ENCODE peak calls at places on chromosomes 6 and 20, in seven cellular contexts. One of them, this sample, is unnamed.

GRCh38 chr6:138099832-138100231 is 7.4 kb downstream of the PERP start:
- DNase-seq in HepG2: no peak
- DNase-seq in HCT116: no peak
- DNase-seq in K562: no peak
- DNase-seq in SK-N-SH: no peak
- DNase-seq in GM12878: no peak
- DNase-seq in H1: no peak
- DNase-seq in this sample: no peak

GRCh38 chr6:7624781-7625710 is 35.0 kb downstream of the SNRNP48 start:
- DNase-seq in K562: no peak
- DNase-seq in SK-N-SH: no peak
- DNase-seq in GM12878: no peak
- DNase-seq in H1: no peak
- DNase-seq in HepG2: no peak
- DNase-seq in HCT116: no peak
- DNase-seq in this sample: no peak

GRCh38 chr6:43668151-43669028 is 19.2 kb downstream of the MRPS18A start:
- DNase-seq in H1: peak
- DNase-seq in HCT116: peak
- DNase-seq in SK-N-SH: peak
- DNase-seq in K562: peak
- DNase-seq in GM12878: peak
- DNase-seq in HepG2: peak
- DNase-seq in this sample: peak

GRCh38 chr20:5497556-5497955 is 180.8 kb upstream of the PROKR2 start:
- DNase-seq in SK-N-SH: no peak
- DNase-seq in H1: no peak
- DNase-seq in HCT116: no peak
- DNase-seq in GM12878: no peak
- DNase-seq in HepG2: no peak
- DNase-seq in K562: no peak
- DNase-seq in this sample: no peak

GRCh38 chr6:45780523-45780922 is 235.1 kb downstream of the CLIC5 start:
- DNase-seq in GM12878: no peak
- DNase-seq in K562: no peak
- DNase-seq in HCT116: no peak
- DNase-seq in SK-N-SH: no peak
- DNase-seq in HepG2: no peak
- DNase-seq in H1: no peak
- DNase-seq in this sample: no peak

GRCh38 chr6:75234126-75234865 is 9.3 kb downstream of the COX7A2 start:
- DNase-seq in K562: no peak
- DNase-seq in GM12878: no peak
- DNase-seq in SK-N-SH: no peak
- DNase-seq in HCT116: no peak
- DNase-seq in H1: no peak
- DNase-seq in HepG2: no peak
- DNase-seq in this sample: no peak

GRCh38 chr6:1724124-1724523 is 114.4 kb downstream of the FOXC1 start:
- DNase-seq in HepG2: no peak
- DNase-seq in H1: peak
- DNase-seq in HCT116: no peak
- DNase-seq in K562: no peak
- DNase-seq in GM12878: no peak
- DNase-seq in SK-N-SH: no peak
- DNase-seq in this sample: peak

GRCh38 chr6:8783191-8783590 is 347.8 kb upstream of the SLC35B3 start:
- DNase-seq in H1: no peak
- DNase-seq in HepG2: no peak
- DNase-seq in K562: no peak
- DNase-seq in SK-N-SH: no peak
- DNase-seq in GM12878: no peak
- DNase-seq in HCT116: no peak
- DNase-seq in this sample: no peak

GRCh38 chr6:14039038-14039437 is 78.5 kb upstream of the CD83 start:
- DNase-seq in HepG2: no peak
- DNase-seq in K562: peak
- DNase-seq in H1: no peak
- DNase-seq in GM12878: no peak
- DNase-seq in SK-N-SH: no peak
- DNase-seq in HCT116: no peak
- DNase-seq in this sample: no peak

GRCh38 chr20:1163105-1163504 is 21.7 kb downstream of the TMEM74B start:
- DNase-seq in HCT116: no peak
- DNase-seq in K562: no peak
- DNase-seq in H1: no peak
- DNase-seq in GM12878: no peak
- DNase-seq in SK-N-SH: no peak
- DNase-seq in HepG2: no peak
- DNase-seq in this sample: no peak

GRCh38 chr20:32458061-32458836 is 100.1 kb downstream of the ASXL1 start:
- DNase-seq in K562: no peak
- DNase-seq in HepG2: no peak
- DNase-seq in HCT116: no peak
- DNase-seq in H1: no peak
- DNase-seq in SK-N-SH: peak
- DNase-seq in GM12878: no peak
- DNase-seq in this sample: no peak

GRCh38 chr6:159107451-159108260 is 61.5 kb upstream of the FNDC1 start:
- DNase-seq in HCT116: no peak
- DNase-seq in HepG2: no peak
- DNase-seq in H1: no peak
- DNase-seq in K562: no peak
- DNase-seq in GM12878: no peak
- DNase-seq in SK-N-SH: no peak
- DNase-seq in this sample: no peak

GRCh38 chr6:38352636-38353035 is 287.1 kb downstream of the BTBD9 start:
- DNase-seq in H1: no peak
- DNase-seq in GM12878: no peak
- DNase-seq in K562: no peak
- DNase-seq in SK-N-SH: no peak
- DNase-seq in HCT116: no peak
- DNase-seq in HepG2: no peak
- DNase-seq in this sample: no peak

GRCh38 chr20:1651268-1651667 is 6.3 kb downstream of the SIRPG start:
- DNase-seq in H1: no peak
- DNase-seq in GM12878: no peak
- DNase-seq in HCT116: no peak
- DNase-seq in K562: no peak
- DNase-seq in SK-N-SH: no peak
- DNase-seq in HepG2: no peak
- DNase-seq in this sample: no peak

GRCh38 chr6:79421001-79421411 is 116.2 kb downstream of the LCA5 start:
- DNase-seq in SK-N-SH: no peak
- DNase-seq in K562: no peak
- DNase-seq in HepG2: no peak
- DNase-seq in GM12878: no peak
- DNase-seq in H1: no peak
- DNase-seq in HCT116: no peak
- DNase-seq in this sample: no peak

GRCh38 chr6:29953001-29953436 is 10.7 kb downstream of the HLA-A start:
- DNase-seq in SK-N-SH: no peak
- DNase-seq in H1: no peak
- DNase-seq in K562: no peak
- DNase-seq in HepG2: no peak
- DNase-seq in HCT116: peak
- DNase-seq in GM12878: no peak
- DNase-seq in this sample: no peak

GRCh38 chr6:35058827-35059522 is 82.2 kb downstream of the TCP11 start:
- DNase-seq in K562: no peak
- DNase-seq in HCT116: no peak
- DNase-seq in H1: no peak
- DNase-seq in SK-N-SH: peak
- DNase-seq in GM12878: no peak
- DNase-seq in HepG2: no peak
- DNase-seq in this sample: no peak

GRCh38 chr20:2874456-2874855 is 1.2 kb downstream of the PTPRA start:
- DNase-seq in SK-N-SH: no peak
- DNase-seq in K562: peak
- DNase-seq in HCT116: no peak
- DNase-seq in GM12878: no peak
- DNase-seq in H1: no peak
- DNase-seq in HepG2: no peak
- DNase-seq in this sample: no peak

GRCh38 chr6:17971128-17972073 is 16.0 kb downstream of the KIF13A start:
- DNase-seq in GM12878: no peak
- DNase-seq in SK-N-SH: no peak
- DNase-seq in HepG2: no peak
- DNase-seq in HCT116: peak
- DNase-seq in H1: no peak
- DNase-seq in K562: peak
- DNase-seq in this sample: no peak

GRCh38 chr6:147586044-147586443 is 77.6 kb downstream of the SAMD5 start:
- DNase-seq in H1: no peak
- DNase-seq in SK-N-SH: no peak
- DNase-seq in HCT116: no peak
- DNase-seq in GM12878: no peak
- DNase-seq in HepG2: no peak
- DNase-seq in K562: no peak
- DNase-seq in this sample: peak

GRCh38 chr6:68657374-68657773 is 22.3 kb downstream of the ADGRB3 start:
- DNase-seq in HCT116: no peak
- DNase-seq in SK-N-SH: no peak
- DNase-seq in HepG2: no peak
- DNase-seq in K562: peak
- DNase-seq in H1: no peak
- DNase-seq in GM12878: no peak
- DNase-seq in this sample: no peak

GRCh38 chr20:41058007-41058673 is 29.5 kb downstream of the TOP1 start:
- DNase-seq in HepG2: peak
- DNase-seq in HCT116: peak
- DNase-seq in SK-N-SH: peak
- DNase-seq in H1: no peak
- DNase-seq in GM12878: no peak
- DNase-seq in K562: peak
- DNase-seq in this sample: no peak

GRCh38 chr6:131182991-131183425 is 47.7 kb downstream of the AKAP7 start:
- DNase-seq in GM12878: no peak
- DNase-seq in K562: peak
- DNase-seq in HepG2: peak
- DNase-seq in HCT116: no peak
- DNase-seq in H1: no peak
- DNase-seq in SK-N-SH: no peak
- DNase-seq in this sample: peak
- TF ChIP-seq JUND in GM12878: no peak
- TF ChIP-seq JUND in K562: no peak
- TF ChIP-seq JUND in HepG2: no peak
- TF ChIP-seq JUND in HCT116: no peak
- TF ChIP-seq JUND in H1: no peak
- TF ChIP-seq JUND in SK-N-SH: no peak
- TF ChIP-seq JUND in this sample: no peak

GRCh38 chr20:11920083-11920482 is 2.4 kb downstream of the BTBD3 start:
- DNase-seq in HepG2: no peak
- DNase-seq in HCT116: no peak
- DNase-seq in K562: no peak
- DNase-seq in SK-N-SH: no peak
- DNase-seq in GM12878: no peak
- DNase-seq in H1: no peak
- DNase-seq in this sample: no peak
- TF ChIP-seq JUND in HepG2: no peak
- TF ChIP-seq JUND in HCT116: no peak
- TF ChIP-seq JUND in K562: no peak
- TF ChIP-seq JUND in SK-N-SH: no peak
- TF ChIP-seq JUND in GM12878: no peak
- TF ChIP-seq JUND in H1: no peak
- TF ChIP-seq JUND in this sample: no peak

GRCh38 chr6:101803146-101803545 is 409.6 kb downstream of the GRIK2 start:
- DNase-seq in SK-N-SH: no peak
- DNase-seq in K562: no peak
- DNase-seq in GM12878: no peak
- DNase-seq in HepG2: no peak
- DNase-seq in H1: no peak
- DNase-seq in HCT116: no peak
- DNase-seq in this sample: no peak
- TF ChIP-seq JUND in SK-N-SH: no peak
- TF ChIP-seq JUND in K562: no peak
- TF ChIP-seq JUND in GM12878: no peak
- TF ChIP-seq JUND in HepG2: no peak
- TF ChIP-seq JUND in H1: no peak
- TF ChIP-seq JUND in HCT116: no peak
- TF ChIP-seq JUND in this sample: no peak

DNA sequence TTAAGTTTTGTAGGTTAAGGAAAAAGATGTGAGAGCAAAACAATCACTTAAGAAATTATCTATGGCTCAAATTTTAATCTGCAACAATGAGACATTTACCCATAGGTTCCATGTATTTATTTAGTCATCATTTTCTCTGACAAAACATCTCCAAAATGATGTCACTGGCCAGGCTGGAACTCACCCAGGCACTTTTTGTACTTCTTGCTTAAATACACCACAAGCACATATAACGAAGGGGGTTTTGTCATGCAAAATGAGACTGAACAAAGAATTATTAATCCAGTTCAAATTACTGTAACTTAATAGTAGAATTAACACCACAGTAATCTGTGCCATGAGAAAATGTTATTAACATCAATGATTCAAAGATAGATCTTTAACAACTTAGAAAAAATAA is 200.5 kb downstream of the PTPRK start:
- DNase-seq in HCT116: no peak
- DNase-seq in HepG2: no peak
- DNase-seq in SK-N-SH: no peak
- DNase-seq in H1: no peak
- DNase-seq in GM12878: no peak
- DNase-seq in K562: no peak
- DNase-seq in this sample: no peak
- TF ChIP-seq JUND in HCT116: no peak
- TF ChIP-seq JUND in HepG2: no peak
- TF ChIP-seq JUND in SK-N-SH: no peak
- TF ChIP-seq JUND in H1: no peak
- TF ChIP-seq JUND in GM12878: no peak
- TF ChIP-seq JUND in K562: no peak
- TF ChIP-seq JUND in this sample: no peak

DNA sequence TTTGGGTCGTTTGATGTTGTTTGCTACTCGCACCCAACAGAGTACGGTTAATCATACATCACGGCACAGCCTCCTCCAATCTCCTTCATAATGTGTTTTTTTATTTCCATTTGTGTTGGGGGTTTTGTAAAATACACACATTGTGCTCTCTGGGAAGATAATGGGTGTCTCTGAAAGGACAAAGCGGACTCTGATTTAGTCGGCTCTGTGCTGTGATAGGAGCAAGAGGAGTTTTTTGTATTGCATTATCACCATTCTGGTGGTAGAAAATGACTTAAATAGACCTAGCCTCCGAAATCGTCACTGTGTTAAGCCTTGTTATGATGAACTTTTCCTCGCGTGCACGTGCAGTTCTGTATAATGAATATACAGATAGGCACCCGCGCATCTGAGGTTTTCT is 196.3 kb downstream of the CDH4 start:
- DNase-seq in SK-N-SH: no peak
- DNase-seq in HepG2: no peak
- DNase-seq in HCT116: no peak
- DNase-seq in H1: no peak
- DNase-seq in GM12878: no peak
- DNase-seq in K562: no peak
- DNase-seq in this sample: no peak
- TF ChIP-seq JUND in SK-N-SH: no peak
- TF ChIP-seq JUND in HepG2: no peak
- TF ChIP-seq JUND in HCT116: no peak
- TF ChIP-seq JUND in H1: no peak
- TF ChIP-seq JUND in GM12878: no peak
- TF ChIP-seq JUND in K562: no peak
- TF ChIP-seq JUND in this sample: no peak